ENCODE peak calls at places on chromosomes 2 and 18, in five cellular contexts. A is H9, S is mesenchymal stem cell, C is neuronal stem cell, W is trophoblast cell. B is an unnamed sample.

GRCh38 chr2:233101826-233102225 is 41.7 kb downstream of the INPP5D start:
- DNase-seq in A (no peak), S (no peak), C (no peak), W (no peak), B (no peak)

GRCh38 chr2:182240862-182241371 is 185.9 kb downstream of the PDE1A start:
- DNase-seq in A (peak), S (peak), C (no peak), W (peak), B (no peak)

GRCh38 chr2:19719540-19719939 is 182.2 kb downstream of the TTC32 start:
- DNase-seq in A (no peak), S (no peak), C (no peak), W (no peak), B (no peak)

GRCh38 chr2:102975996-102976636 is 214.3 kb downstream of the TMEM182 start:
- DNase-seq in A (peak), S (no peak), C (peak), W (peak), B (peak)

GRCh38 chr2:226524381-226524843 is 275.2 kb downstream of the IRS1 start:
- DNase-seq in A (no peak), S (peak), C (no peak), W (peak), B (no peak)

GRCh38 chr2:200575957-200576356 is 9.9 kb upstream of the AOX1 start:
- DNase-seq in A (no peak), S (peak), C (no peak), W (peak), B (no peak)

GRCh38 chr18:56127322-56128099 is 510.9 kb downstream of the TXNL1 start:
- DNase-seq in A (no peak), S (no peak), C (no peak), W (no peak), B (no peak)

GRCh38 chr18:78974115-78974740 is 5.4 kb upstream of the SALL3 start:
- DNase-seq in A (peak), S (no peak), C (no peak), W (no peak), B (no peak)

GRCh38 chr2:96739051-96739632 is 722 bp downstream of the LMAN2L start:
- DNase-seq in A (no peak), S (no peak), C (no peak), W (peak), B (no peak)

GRCh38 chr18:74069178-74070050 is 78.2 kb downstream of the FBXO15 start:
- DNase-seq in A (no peak), S (peak), C (no peak), W (no peak), B (no peak)

GRCh38 chr2:57598552-57598951 is 448.1 kb upstream of the VRK2 start:
- DNase-seq in A (no peak), S (no peak), C (no peak), W (peak), B (no peak)

GRCh38 chr2:121130301-121130850 is 154.6 kb downstream of the TFCP2L1 start:
- DNase-seq in A (no peak), S (no peak), C (no peak), W (no peak), B (no peak)

GRCh38 chr2:85583667-85584353 is 421 bp upstream of the VAMP5 start:
- DNase-seq in A (no peak), S (no peak), C (no peak), W (no peak), B (no peak)

GRCh38 chr2:24861500-24861899 is 58.5 kb downstream of the ADCY3 start:
- DNase-seq in A (no peak), S (no peak), C (no peak), W (no peak), B (no peak)

GRCh38 chr2:168736636-168737424 is 65.6 kb upstream of the NOSTRIN start:
- DNase-seq in A (no peak), S (no peak), C (no peak), W (no peak), B (no peak)

GRCh38 chr18:10089881-10090280 is 176.1 kb downstream of the VAPA start:
- DNase-seq in A (no peak), S (no peak), C (no peak), W (no peak), B (no peak)

GRCh38 chr18:24475926-24476589 is 15.6 kb downstream of the HRH4 start:
- DNase-seq in A (no peak), S (no peak), C (no peak), W (no peak), B (no peak)

GRCh38 chr2:8337321-8337720 is 344.5 kb upstream of the ID2 start:
- DNase-seq in A (no peak), S (no peak), C (no peak), W (no peak), B (no peak)

GRCh38 chr2:196555161-196555560 is 84.4 kb upstream of the CCDC150 start:
- DNase-seq in A (no peak), S (no peak), C (no peak), W (no peak), B (no peak)
- H2BK12ac ChIP-seq in A (no peak), S (no peak), C (no peak), W (no peak), B (no peak)

GRCh38 chr2:62524293-62524941 is 18.4 kb upstream of the TMEM17 start:
- DNase-seq in A (no peak), S (no peak), C (no peak), W (no peak), B (no peak)
- H2BK12ac ChIP-seq in A (no peak), S (no peak), C (no peak), W (no peak), B (no peak)

GRCh38 chr2:205869439-205869838 is 187.1 kb downstream of the NRP2 start:
- DNase-seq in A (no peak), S (no peak), C (no peak), W (no peak), B (no peak)
- H2BK12ac ChIP-seq in A (no peak), S (no peak), C (no peak), W (no peak), B (no peak)

DNA sequence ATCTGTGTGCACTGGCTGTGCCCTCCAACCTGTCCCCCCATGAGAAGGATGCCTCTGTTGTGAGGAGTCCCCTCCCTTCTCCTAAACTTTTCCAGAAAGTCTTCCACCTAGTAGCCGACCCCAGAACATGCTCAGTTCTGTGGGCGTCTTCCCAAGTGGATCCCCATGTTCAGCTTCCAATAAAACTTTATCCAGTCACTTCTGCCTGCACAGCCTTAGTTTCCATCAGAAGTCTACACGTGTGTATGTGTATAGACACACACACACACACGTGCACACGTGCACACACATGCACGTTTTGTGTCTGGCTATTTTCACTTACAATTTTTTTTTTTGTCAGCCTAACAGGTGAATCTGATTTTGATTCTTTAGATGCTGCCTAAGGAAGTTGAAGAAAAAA is 115.1 kb downstream of the RTP5 start:
- DNase-seq in A (peak), S (no peak), C (no peak), W (no peak), B (no peak)
- H2BK12ac ChIP-seq in A (no peak), S (no peak), C (no peak), W (no peak), B (no peak)

DNA sequence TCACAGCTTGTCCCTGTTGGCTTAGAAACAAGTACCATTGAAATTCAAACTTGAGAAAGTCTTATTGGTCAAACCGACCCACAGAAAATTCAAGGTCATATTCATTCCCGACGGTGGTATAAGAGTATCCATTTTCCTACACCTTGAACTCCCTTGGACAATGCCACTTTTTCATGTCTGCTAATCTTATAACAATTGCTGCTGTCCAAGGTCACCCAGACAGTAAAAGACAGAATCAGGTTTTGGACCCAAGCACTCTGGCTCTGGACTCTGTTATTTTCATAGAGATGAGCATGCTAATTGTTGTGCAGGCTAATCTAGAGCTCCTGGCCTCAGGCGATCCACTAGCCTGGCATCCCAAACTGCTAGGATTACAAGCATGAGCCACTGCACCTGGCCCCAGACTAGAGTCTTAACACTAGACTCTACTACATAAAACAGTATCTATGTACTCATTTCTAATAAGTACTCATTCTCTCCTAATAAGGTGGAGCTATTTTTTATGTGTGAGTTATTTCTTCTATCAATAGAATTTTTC is 57.8 kb downstream of the C2orf76 start:
- DNase-seq in A (no peak), S (no peak), C (no peak), W (peak), B (no peak)
- H2BK12ac ChIP-seq in A (no peak), S (no peak), C (no peak), W (no peak), B (no peak)

GRCh38 chr2:98311771-98312545 is 34.3 kb upstream of the CNGA3 start:
- DNase-seq in A (peak), S (no peak), C (no peak), W (peak), B (no peak)
- H2BK12ac ChIP-seq in A (no peak), S (no peak), C (no peak), W (no peak), B (no peak)